ENCODE peak calls at places on chromosomes 1 and 21, in ten cellular contexts. F is mesothelial cell of epicardium; S is CD8-positive, alpha-beta T cell; J is endothelial cell; Y is CD4-positive, alpha-beta T cell; C is glutamatergic neuron; A is tibial artery; T is fibroblast of lung; K is neural crest cell; B is mammary epithelial cell. L is an unnamed sample.

GRCh38 chr1:111894497-111894896 is 95.0 kb downstream of the KCND3 start:
- DNase-seq in F (no peak), S (no peak), J (no peak), Y (no peak), C (no peak), A (no peak), T (no peak), K (no peak), B (no peak), L (no peak)

GRCh38 chr1:22236900-22237299 is 94.0 kb upstream of the WNT4 start:
- DNase-seq in F (no peak), S (no peak), J (no peak), Y (no peak), C (no peak), A (no peak), T (no peak), K (no peak), B (no peak), L (no peak)

GRCh38 chr1:176826265-176826664 is 338.2 kb downstream of the ASTN1 start:
- DNase-seq in F (no peak), S (no peak), J (no peak), Y (no peak), C (no peak), A (no peak), T (no peak), K (no peak), B (no peak), L (no peak)

GRCh38 chr1:169307176-169307575 is 60.4 kb downstream of the NME7 start:
- DNase-seq in F (no peak), S (no peak), J (no peak), Y (no peak), C (no peak), A (no peak), T (no peak), K (no peak), B (no peak), L (no peak)

GRCh38 chr1:33047839-33048305 is 11.2 kb upstream of the AK2 start:
- DNase-seq in F (no peak), S (no peak), J (no peak), Y (no peak), C (no peak), A (no peak), T (peak; percentile 51), K (no peak), B (peak; percentile 57), L (no peak)

GRCh38 chr1:162847839-162848453 is 13.0 kb downstream of the CCDC190 start:
- DNase-seq in F (peak; percentile 77), S (peak; percentile 73), J (peak; percentile 86), Y (peak; percentile 70), C (peak; percentile 88), A (peak; percentile 76), T (peak; percentile 86), K (peak; percentile 87), B (peak; percentile 46), L (peak; percentile 53)

GRCh38 chr1:226308166-226308722 is 720 bp downstream of the LIN9 start:
- DNase-seq in F (no peak), S (no peak), J (no peak), Y (no peak), C (no peak), A (no peak), T (no peak), K (peak; percentile 32), B (no peak), L (no peak)

GRCh38 chr1:164841723-164842465 is 282.9 kb downstream of the PBX1 start:
- DNase-seq in F (no peak), S (no peak), J (no peak), Y (no peak), C (no peak), A (no peak), T (no peak), K (no peak), B (no peak), L (no peak)

GRCh38 chr1:38328278-38329035 is 281.9 kb upstream of the POU3F1 start:
- DNase-seq in F (no peak), S (no peak), J (no peak), Y (no peak), C (no peak), A (no peak), T (no peak), K (no peak), B (peak; percentile 16), L (no peak)

GRCh38 chr1:182002570-182002969 is 58.9 kb downstream of the ZNF648 start:
- DNase-seq in F (no peak), S (no peak), J (no peak), Y (no peak), C (no peak), A (no peak), T (no peak), K (no peak), B (no peak), L (no peak)

GRCh38 chr1:31396633-31397351 is 16.2 kb upstream of the SERINC2 start:
- DNase-seq in F (no peak), S (no peak), J (no peak), Y (no peak), C (no peak), A (no peak), T (peak; percentile 77), K (no peak), B (peak; percentile 99), L (no peak)
- TF ChIP-seq CTCF in F (peak; percentile 22), S (no peak), J (no peak), Y (peak; percentile 16), C (peak; percentile 34), A (no peak), T (peak; percentile 39), K (peak; percentile 46), B (peak; percentile 60), L (no peak)

GRCh38 chr1:18326171-18326950 is 154.4 kb upstream of the KLHDC7A start:
- DNase-seq in F (no peak), S (no peak), J (no peak), Y (no peak), C (no peak), A (no peak), T (no peak), K (no peak), B (no peak), L (no peak)

GRCh38 chr1:18323259-18323658 is 157.5 kb upstream of the KLHDC7A start:
- DNase-seq in F (no peak), S (no peak), J (no peak), Y (no peak), C (no peak), A (no peak), T (no peak), K (no peak), B (no peak), L (no peak)

GRCh38 chr1:18325151-18325550 is 155.6 kb upstream of the KLHDC7A start:
- DNase-seq in F (no peak), S (no peak), J (no peak), Y (no peak), C (no peak), A (no peak), T (no peak), K (no peak), B (no peak), L (no peak)

GRCh38 chr1:18322353-18323032 is 158.2 kb upstream of the KLHDC7A start:
- DNase-seq in F (no peak), S (no peak), J (peak; percentile 61), Y (no peak), C (peak; percentile 56), A (no peak), T (no peak), K (no peak), B (no peak), L (no peak)

DNA sequence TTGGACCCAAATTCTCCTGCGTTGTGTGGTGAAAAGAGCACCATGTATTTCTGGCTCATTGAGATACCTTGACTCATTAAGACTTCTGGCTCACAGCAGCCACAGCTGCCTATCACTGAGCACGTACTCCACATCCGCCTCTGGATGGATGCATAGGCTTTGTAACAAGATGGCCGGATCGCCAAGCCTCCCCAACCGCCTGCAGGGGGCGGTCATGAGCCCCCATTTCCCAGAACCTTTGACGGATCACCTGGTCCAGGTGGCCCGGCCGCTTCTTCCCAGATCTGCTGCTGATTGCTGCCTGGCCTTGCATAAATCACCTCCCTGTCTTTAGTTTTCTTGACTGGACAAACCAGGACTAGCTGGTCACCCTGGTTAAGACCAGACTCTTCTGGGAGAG is 156.5 kb upstream of the KLHDC7A start:
- DNase-seq in F (no peak), S (no peak), J (no peak), Y (no peak), C (no peak), A (no peak), T (no peak), K (no peak), B (no peak), L (no peak)
- TF ChIP-seq CTCF in F (peak; percentile 58), S (no peak), J (peak; percentile 21), Y (no peak), C (no peak), A (no peak), T (no peak), K (peak; percentile 45), B (no peak), L (no peak)

GRCh38 chr1:7752512-7753417 is 18.3 kb upstream of the VAMP3 start:
- DNase-seq in F (peak; percentile 33), S (peak; percentile 21), J (peak; percentile 67), Y (peak; percentile 20), C (peak; percentile 53), A (no peak), T (peak; percentile 77), K (peak; percentile 69), B (peak; percentile 51), L (no peak)

GRCh38 chr1:7754234-7754633 is 16.9 kb upstream of the VAMP3 start:
- DNase-seq in F (no peak), S (no peak), J (no peak), Y (no peak), C (no peak), A (no peak), T (no peak), K (no peak), B (no peak), L (no peak)

GRCh38 chr1:7751174-7751573 is 19.9 kb upstream of the VAMP3 start:
- DNase-seq in F (no peak), S (no peak), J (no peak), Y (no peak), C (no peak), A (no peak), T (no peak), K (no peak), B (no peak), L (no peak)

GRCh38 chr1:7760245-7760644 is 10.9 kb upstream of the VAMP3 start:
- DNase-seq in F (no peak), S (no peak), J (no peak), Y (no peak), C (no peak), A (no peak), T (no peak), K (no peak), B (no peak), L (no peak)

GRCh38 chr1:7755448-7755847 is 15.6 kb upstream of the VAMP3 start:
- DNase-seq in F (no peak), S (no peak), J (peak; percentile 23), Y (no peak), C (no peak), A (no peak), T (peak; percentile 6), K (no peak), B (no peak), L (no peak)
- TF ChIP-seq CTCF in F (no peak), S (peak; percentile 25), J (no peak), Y (no peak), C (peak; percentile 44), A (no peak), T (peak; percentile 45), K (peak; percentile 57), B (peak; percentile 18), L (no peak)

DNA sequence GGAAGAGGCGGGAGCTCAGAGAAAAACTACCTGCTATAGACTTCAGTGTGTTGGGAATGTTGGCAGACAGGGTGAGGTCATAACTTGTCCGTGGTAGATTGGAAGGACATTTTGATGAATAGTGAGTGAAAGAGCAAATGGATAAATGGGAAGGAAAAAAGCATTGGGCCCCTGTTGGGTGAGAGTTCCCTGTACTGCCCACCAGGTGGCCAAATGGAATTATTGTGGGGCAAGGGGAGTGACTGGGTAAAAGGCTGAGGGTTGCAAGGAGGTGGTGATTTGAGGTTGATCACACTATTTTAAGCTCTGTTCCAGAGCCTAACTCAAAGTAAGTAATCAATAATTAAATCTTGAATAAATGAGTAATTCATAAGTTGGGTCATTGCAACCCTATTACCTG is 60.4 kb downstream of the MRPS6 start:
- DNase-seq in F (no peak), S (no peak), J (no peak), Y (no peak), C (no peak), A (no peak), T (no peak), K (no peak), B (no peak), L (no peak)
- TF ChIP-seq CTCF in F (peak; percentile 73), S (no peak), J (peak; percentile 65), Y (peak; percentile 24), C (peak; percentile 64), A (no peak), T (peak; percentile 26), K (peak; percentile 56), B (peak; percentile 28), L (no peak)